ENCODE peak calls at places on chromosomes 2 and 18, in nine cellular contexts. W, M, V, E, I, B, J, O and H are unnamed samples.

GRCh38 chr18:24414349-24415003 is 12.0 kb upstream of the IMPACT start:
- DNase-seq in I (no peak), E (no peak), M (no peak), O (no peak), B (no peak), J (no peak), V (no peak), W (no peak), H (no peak)

GRCh38 chr2:74762789-74763188 is 71.1 kb upstream of the HK2 start:
- DNase-seq in M (no peak), B (no peak), O (no peak), J (peak), E (no peak), W (no peak), V (no peak), I (no peak), H (no peak)

GRCh38 chr18:58649966-58650816 is 21.1 kb upstream of the MALT1 start:
- DNase-seq in W (no peak), V (no peak), E (no peak), O (no peak), J (no peak), B (no peak), I (no peak), M (no peak), H (no peak)

GRCh38 chr2:231413456-231413855 is 17.9 kb downstream of the B3GNT7 start:
- DNase-seq in E (no peak), B (no peak), V (no peak), I (no peak), M (no peak), W (no peak), O (no peak), J (no peak), H (no peak)

GRCh38 chr2:96265349-96265839 is 403 bp downstream of the TMEM127 start:
- DNase-seq in W (no peak), M (peak), V (peak), B (peak), J (peak), O (peak), E (no peak), I (peak), H (peak)

GRCh38 chr2:237682901-237683670 is 55.7 kb downstream of the LRRFIP1 start:
- DNase-seq in J (peak), I (no peak), M (peak), O (no peak), W (no peak), V (no peak), B (no peak), E (no peak), H (no peak)

GRCh38 chr2:224333631-224334030 is 68.3 kb downstream of the FAM124B start:
- DNase-seq in W (no peak), J (no peak), I (no peak), B (no peak), M (no peak), E (no peak), O (no peak), V (no peak), H (no peak)

GRCh38 chr2:216221806-216222205 is 112.7 kb downstream of the XRCC5 start:
- DNase-seq in V (no peak), I (no peak), W (peak), O (no peak), E (no peak), B (no peak), M (no peak), J (peak), H (no peak)

GRCh38 chr18:79484661-79485621 is 89.2 kb downstream of the NFATC1 start:
- DNase-seq in W (peak), E (peak), M (peak), B (no peak), O (peak), V (peak), J (peak), I (peak), H (peak)

GRCh38 chr2:97699765-97700444 is 13.5 kb upstream of the ZAP70 start:
- DNase-seq in V (peak), J (peak), E (no peak), I (no peak), O (peak), B (no peak), M (peak), W (peak), H (peak)

GRCh38 chr2:74747411-74748080 is 86.4 kb upstream of the HK2 start:
- DNase-seq in B (no peak), O (no peak), M (peak), I (no peak), V (no peak), W (peak), E (no peak), J (peak), H (no peak)

GRCh38 chr2:9211496-9211895 is 4.9 kb downstream of the ASAP2 start:
- DNase-seq in W (peak), B (no peak), J (no peak), V (no peak), O (peak), M (no peak), E (no peak), I (no peak), H (no peak)

DNA sequence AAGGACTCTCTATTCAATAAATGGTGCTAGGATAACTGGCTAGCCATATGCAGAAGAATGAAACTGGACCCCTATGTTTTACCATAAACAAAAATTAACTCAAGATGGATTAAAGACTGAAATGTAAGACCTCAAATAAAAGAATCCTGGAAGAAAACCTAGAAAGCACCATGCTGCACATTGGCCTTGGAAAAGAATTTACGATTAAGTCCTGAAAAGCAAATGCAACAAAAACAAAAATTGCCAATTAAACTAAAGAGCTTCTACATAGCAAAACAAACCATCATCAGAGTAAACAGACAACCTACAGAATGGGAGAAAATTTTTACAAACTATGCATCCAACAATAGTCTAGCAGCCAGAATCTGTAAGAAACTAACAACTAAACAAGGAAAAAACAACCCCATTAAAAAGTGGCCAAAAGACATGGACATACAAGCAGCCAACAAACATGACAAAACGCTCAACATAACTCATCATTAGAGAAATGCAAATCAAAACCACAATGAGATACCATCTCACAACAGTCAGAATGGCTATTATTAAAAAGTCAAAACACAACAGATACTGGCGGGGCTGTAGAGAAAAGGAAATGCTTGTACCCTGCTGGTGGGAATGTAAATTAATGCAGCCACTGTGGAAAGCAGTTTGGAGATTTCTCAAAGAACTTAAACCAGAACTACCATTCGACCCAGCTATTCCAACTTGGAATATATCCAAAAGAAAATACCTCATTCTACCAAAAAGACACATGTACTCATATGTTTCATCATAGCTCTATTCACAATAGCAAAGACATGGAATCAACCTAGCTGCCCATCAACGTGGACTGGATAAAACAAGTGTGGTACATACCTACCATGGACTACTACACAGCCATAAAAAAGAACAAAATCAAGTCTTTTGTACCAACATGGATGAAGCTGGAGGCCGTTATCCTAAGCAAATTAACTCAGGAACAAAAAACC is 30.6 kb downstream of the SEPTIN10 start:
- DNase-seq in E (no peak), W (no peak), J (no peak), I (no peak), O (no peak), V (no peak), B (no peak), M (no peak), H (no peak)
- H3K27ac ChIP-seq in E (no peak), W (no peak), J (no peak), I (no peak), O (no peak), V (no peak), B (no peak), M (no peak), H (no peak)

DNA sequence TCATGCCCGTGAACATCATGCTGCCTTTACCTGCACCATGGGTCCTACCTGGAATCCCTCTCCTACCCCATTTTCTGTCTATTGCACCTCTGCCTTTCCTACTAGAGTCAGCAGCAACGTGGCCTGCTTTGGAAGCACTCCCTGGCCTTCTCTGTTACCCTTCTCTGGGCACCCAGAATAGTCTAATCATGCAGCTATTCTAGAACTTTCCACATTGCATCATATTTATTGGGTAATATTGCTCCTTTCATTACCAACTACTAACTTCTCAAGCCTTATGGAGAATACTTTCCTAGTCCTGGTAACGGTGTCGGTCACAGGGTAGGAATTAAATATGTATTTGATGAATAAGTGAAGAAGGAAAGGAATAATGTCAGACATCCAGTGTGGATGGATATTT is 33.3 kb upstream of the CREG2 start:
- DNase-seq in W (no peak), O (no peak), J (no peak), V (no peak), B (peak), M (no peak), I (no peak), E (no peak), H (no peak)
- TF ChIP-seq CTCF in W (no peak), O (no peak), J (no peak), V (no peak), B (no peak), M (no peak), I (no peak), E (no peak), H (no peak)

GRCh38 chr2:163658556-163658955 is 77.3 kb downstream of the FIGN start:
- DNase-seq in B (no peak), I (no peak), E (no peak), W (no peak), J (no peak), O (no peak), M (no peak), V (peak), H (no peak)

GRCh38 chr2:163657257-163657656 is 78.6 kb downstream of the FIGN start:
- DNase-seq in B (no peak), E (no peak), J (no peak), V (no peak), O (no peak), I (no peak), M (no peak), W (peak), H (no peak)

GRCh38 chr2:163659224-163659623 is 76.6 kb downstream of the FIGN start:
- DNase-seq in I (no peak), J (no peak), W (no peak), E (no peak), V (no peak), M (peak), B (no peak), O (no peak), H (no peak)

GRCh38 chr2:163655672-163656071 is 80.1 kb downstream of the FIGN start:
- DNase-seq in W (no peak), V (no peak), B (no peak), I (no peak), J (no peak), M (no peak), E (no peak), O (peak), H (no peak)

DNA sequence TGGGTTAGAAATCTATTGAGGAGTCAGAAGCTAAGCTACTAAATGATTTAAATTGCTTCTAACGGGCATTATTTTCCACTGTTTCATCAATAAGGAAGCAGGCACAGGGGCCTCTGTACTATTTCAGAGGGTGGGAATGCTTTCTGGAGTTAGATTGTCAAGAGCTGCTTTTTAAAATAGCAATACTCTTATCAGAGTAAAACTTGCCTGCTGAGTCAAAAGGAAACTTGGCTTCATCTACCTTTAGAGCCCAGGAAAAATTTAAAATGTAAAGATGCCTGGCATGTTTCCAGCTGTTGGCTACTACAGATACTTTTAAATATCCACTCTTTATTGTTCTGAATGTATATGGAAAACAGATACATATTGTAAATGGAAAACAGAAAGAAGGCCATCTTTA is 79.2 kb downstream of the FIGN start:
- DNase-seq in M (no peak), O (no peak), I (no peak), E (no peak), B (no peak), V (no peak), W (no peak), J (no peak), H (no peak)
- H3K27ac ChIP-seq in M (no peak), O (peak), I (peak), E (no peak), B (peak), V (no peak), W (peak), J (no peak), H (no peak)

DNA sequence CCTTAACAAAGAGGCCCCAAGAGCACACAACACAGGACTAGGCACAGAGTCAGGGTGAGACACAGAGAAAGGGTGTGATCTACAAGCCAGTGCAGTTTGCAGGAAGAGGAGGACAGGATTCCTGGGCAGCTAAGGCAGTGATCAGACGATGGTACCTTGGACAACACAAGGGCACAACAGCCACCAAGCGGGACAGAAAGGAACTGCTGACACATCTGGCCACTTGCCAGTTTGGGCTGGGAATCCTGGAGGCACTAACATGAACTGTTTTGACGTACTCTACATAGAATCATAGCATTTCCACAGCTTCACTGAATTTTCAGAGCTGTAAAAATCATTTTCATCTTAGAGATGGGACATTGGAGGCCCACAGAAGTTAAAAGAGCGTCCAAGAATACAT is 221.5 kb upstream of the SLC35G4 start:
- DNase-seq in V (peak), O (peak), E (peak), M (peak), W (peak), B (no peak), J (peak), I (peak), H (peak)
- TF ChIP-seq CTCF in V (peak), O (peak), E (peak), M (peak), W (peak), B (no peak), J (peak), I (peak), H (peak)

GRCh38 chr2:10948606-10949230 is 37.0 kb downstream of the KCNF1 start:
- DNase-seq in M (no peak), E (no peak), W (no peak), O (no peak), V (no peak), B (no peak), I (no peak), J (no peak), H (no peak)

GRCh38 chr2:10948165-10948564 is 36.4 kb downstream of the KCNF1 start:
- DNase-seq in O (no peak), B (no peak), E (no peak), I (no peak), W (no peak), M (no peak), J (no peak), V (no peak), H (no peak)

GRCh38 chr2:10944799-10945198 is 33.1 kb downstream of the KCNF1 start:
- DNase-seq in O (no peak), B (no peak), V (no peak), W (no peak), J (no peak), I (no peak), E (no peak), M (no peak), H (no peak)

GRCh38 chr2:10946394-10946793 is 34.7 kb downstream of the KCNF1 start:
- DNase-seq in W (no peak), M (no peak), E (no peak), V (no peak), O (no peak), B (no peak), I (no peak), J (no peak), H (no peak)

DNA sequence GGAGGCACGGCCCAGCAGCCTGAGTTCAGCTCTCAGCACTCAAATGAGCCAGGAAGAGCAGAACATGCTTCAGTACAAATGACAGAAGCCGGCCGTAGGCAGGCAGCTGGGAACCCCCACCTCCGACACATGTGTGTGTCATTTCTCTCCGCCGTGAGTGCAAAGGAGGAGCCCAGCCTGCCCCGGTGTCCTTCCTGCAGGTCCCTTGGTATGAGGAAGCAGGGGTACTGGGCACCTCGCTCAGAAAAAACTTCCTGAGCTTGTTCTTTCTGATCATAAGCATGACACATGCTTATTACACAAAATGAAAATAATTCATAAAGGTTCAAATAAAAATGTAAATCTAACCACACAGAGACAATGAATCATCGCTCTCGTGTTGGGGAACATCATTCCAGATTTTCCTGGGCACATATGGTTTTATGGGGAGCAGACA is 35.3 kb downstream of the KCNF1 start:
- DNase-seq in O (no peak), J (no peak), M (peak), V (no peak), W (peak), I (no peak), B (no peak), E (no peak), H (no peak)
- H3K27ac ChIP-seq in O (no peak), J (no peak), M (no peak), V (no peak), W (no peak), I (no peak), B (no peak), E (no peak), H (no peak)

DNA sequence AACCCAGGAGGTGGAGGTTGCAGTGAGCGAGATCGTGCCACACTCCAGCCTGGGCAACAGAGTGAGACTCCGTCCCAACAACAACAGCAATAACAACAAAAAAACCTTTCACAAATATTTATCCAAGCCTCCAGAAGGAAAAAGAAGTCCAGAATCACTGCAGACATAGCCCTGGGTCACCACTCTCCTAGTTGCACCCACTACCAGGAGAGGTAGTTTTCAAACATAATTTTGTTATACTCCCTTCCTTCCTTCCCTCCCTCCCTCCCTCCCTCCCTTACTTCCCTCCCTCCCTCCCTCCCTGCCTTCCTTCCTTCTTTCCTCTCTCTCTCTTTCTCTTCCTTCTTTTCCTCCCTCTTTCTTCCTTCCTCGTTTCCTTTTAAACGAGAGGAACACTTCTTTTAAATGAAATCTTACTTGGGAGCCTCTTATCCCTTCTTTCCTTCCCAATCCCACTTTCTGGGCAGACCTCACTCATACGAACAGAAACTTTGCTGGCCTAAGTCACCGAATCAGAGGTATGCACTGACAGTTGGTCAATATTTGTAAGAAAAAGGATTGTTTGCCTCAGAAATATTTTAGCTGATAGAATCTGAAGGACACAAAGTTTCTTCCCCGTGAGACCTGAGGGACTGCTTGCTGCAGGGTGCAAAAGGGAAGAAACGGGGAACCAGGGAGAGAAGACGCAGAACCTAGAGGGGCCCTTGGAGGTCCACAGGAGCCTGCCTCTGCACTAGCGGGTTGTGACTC is 88.1 kb upstream of the AGAP1 start:
- DNase-seq in J (no peak), M (no peak), W (no peak), E (no peak), I (no peak), V (no peak), B (no peak), O (no peak), H (no peak)
- TF ChIP-seq CTCF in J (no peak), M (no peak), W (no peak), E (no peak), I (no peak), V (no peak), B (no peak), O (no peak), H (no peak)

GRCh38 chr2:32192418-32192817 is 26.8 kb downstream of the SLC30A6 start:
- DNase-seq in O (no peak), J (no peak), I (no peak), W (no peak), E (no peak), M (no peak), B (no peak), V (no peak), H (no peak)
- H3K27ac ChIP-seq in O (no peak), J (no peak), I (no peak), W (no peak), E (no peak), M (no peak), B (no peak), V (no peak), H (no peak)